ENCODE peak calls at places on chromosomes 12 and 14, in five cellular contexts. One of them, this sample, is unnamed.

GRCh38 chr12:13734753-13735152 is 246.6 kb downstream of the GRIN2B start:
- DNase-seq in tibial artery: no peak
- DNase-seq in activated gamma-delta T cell treated with Interleukin-2 at 50 U/mL for 16 hours: no peak
- DNase-seq in GM04504: no peak
- DNase-seq in activated CD4-positive, CD25-positive, alpha-beta regulatory T cell treated with anti-CD3 and anti-CD28 coated beads, Interleukin-2, amount 50 U/mL, for 72 hours: no peak
- DNase-seq in this sample: no peak

GRCh38 chr12:108423486-108423885 is 84.4 kb upstream of the CMKLR1 start:
- DNase-seq in activated CD4-positive, CD25-positive, alpha-beta regulatory T cell treated with anti-CD3 and anti-CD28 coated beads, Interleukin-2, amount 50 U/mL, for 72 hours: no peak
- DNase-seq in GM04504: no peak
- DNase-seq in activated gamma-delta T cell treated with Interleukin-2 at 50 U/mL for 16 hours: no peak
- DNase-seq in tibial artery: no peak
- DNase-seq in this sample: no peak

GRCh38 chr12:92085483-92086040 is 60.1 kb downstream of the BTG1 start:
- DNase-seq in GM04504: no peak
- DNase-seq in tibial artery: no peak
- DNase-seq in activated CD4-positive, CD25-positive, alpha-beta regulatory T cell treated with anti-CD3 and anti-CD28 coated beads, Interleukin-2, amount 50 U/mL, for 72 hours: no peak
- DNase-seq in activated gamma-delta T cell treated with Interleukin-2 at 50 U/mL for 16 hours: no peak
- DNase-seq in this sample: no peak

GRCh38 chr12:131111446-131111845 is 157.7 kb downstream of the ADGRD1 start:
- DNase-seq in activated CD4-positive, CD25-positive, alpha-beta regulatory T cell treated with anti-CD3 and anti-CD28 coated beads, Interleukin-2, amount 50 U/mL, for 72 hours: no peak
- DNase-seq in activated gamma-delta T cell treated with Interleukin-2 at 50 U/mL for 16 hours: no peak
- DNase-seq in tibial artery: no peak
- DNase-seq in GM04504: no peak
- DNase-seq in this sample: no peak

GRCh38 chr12:132505105-132505851 is 15.3 kb downstream of the FBRSL1 start:
- DNase-seq in tibial artery: peak; percentile 37
- DNase-seq in GM04504: no peak
- DNase-seq in activated gamma-delta T cell treated with Interleukin-2 at 50 U/mL for 16 hours: no peak
- DNase-seq in activated CD4-positive, CD25-positive, alpha-beta regulatory T cell treated with anti-CD3 and anti-CD28 coated beads, Interleukin-2, amount 50 U/mL, for 72 hours: no peak
- DNase-seq in this sample: no peak

GRCh38 chr12:64522316-64522715 is 70.4 kb downstream of the TBK1 start:
- DNase-seq in activated CD4-positive, CD25-positive, alpha-beta regulatory T cell treated with anti-CD3 and anti-CD28 coated beads, Interleukin-2, amount 50 U/mL, for 72 hours: no peak
- DNase-seq in GM04504: no peak
- DNase-seq in activated gamma-delta T cell treated with Interleukin-2 at 50 U/mL for 16 hours: no peak
- DNase-seq in tibial artery: no peak
- DNase-seq in this sample: no peak

GRCh38 chr12:91565816-91566215 is 383.2 kb upstream of the DCN start:
- DNase-seq in tibial artery: no peak
- DNase-seq in GM04504: no peak
- DNase-seq in activated gamma-delta T cell treated with Interleukin-2 at 50 U/mL for 16 hours: no peak
- DNase-seq in activated CD4-positive, CD25-positive, alpha-beta regulatory T cell treated with anti-CD3 and anti-CD28 coated beads, Interleukin-2, amount 50 U/mL, for 72 hours: no peak
- DNase-seq in this sample: no peak

GRCh38 chr12:113875681-113876080 is 90.4 kb downstream of the RBM19 start:
- DNase-seq in activated CD4-positive, CD25-positive, alpha-beta regulatory T cell treated with anti-CD3 and anti-CD28 coated beads, Interleukin-2, amount 50 U/mL, for 72 hours: no peak
- DNase-seq in activated gamma-delta T cell treated with Interleukin-2 at 50 U/mL for 16 hours: no peak
- DNase-seq in GM04504: no peak
- DNase-seq in tibial artery: no peak
- DNase-seq in this sample: no peak

GRCh38 chr12:5808956-5809355 is 136.1 kb downstream of the ANO2 start:
- DNase-seq in activated gamma-delta T cell treated with Interleukin-2 at 50 U/mL for 16 hours: no peak
- DNase-seq in tibial artery: no peak
- DNase-seq in activated CD4-positive, CD25-positive, alpha-beta regulatory T cell treated with anti-CD3 and anti-CD28 coated beads, Interleukin-2, amount 50 U/mL, for 72 hours: no peak
- DNase-seq in GM04504: peak; percentile 77
- DNase-seq in this sample: no peak

GRCh38 chr14:68137704-68138619 is 318.4 kb downstream of the RAD51B start:
- DNase-seq in GM04504: peak; percentile 90
- DNase-seq in tibial artery: peak; percentile 36
- DNase-seq in activated gamma-delta T cell treated with Interleukin-2 at 50 U/mL for 16 hours: no peak
- DNase-seq in activated CD4-positive, CD25-positive, alpha-beta regulatory T cell treated with anti-CD3 and anti-CD28 coated beads, Interleukin-2, amount 50 U/mL, for 72 hours: no peak
- DNase-seq in this sample: peak; percentile 98

GRCh38 chr12:6462234-6462995 is 8.1 kb downstream of the VAMP1 start:
- DNase-seq in GM04504: no peak
- DNase-seq in activated CD4-positive, CD25-positive, alpha-beta regulatory T cell treated with anti-CD3 and anti-CD28 coated beads, Interleukin-2, amount 50 U/mL, for 72 hours: no peak
- DNase-seq in activated gamma-delta T cell treated with Interleukin-2 at 50 U/mL for 16 hours: no peak
- DNase-seq in tibial artery: no peak
- DNase-seq in this sample: no peak

GRCh38 chr12:131089526-131090253 is 136.0 kb downstream of the ADGRD1 start:
- DNase-seq in GM04504: no peak
- DNase-seq in activated CD4-positive, CD25-positive, alpha-beta regulatory T cell treated with anti-CD3 and anti-CD28 coated beads, Interleukin-2, amount 50 U/mL, for 72 hours: no peak
- DNase-seq in activated gamma-delta T cell treated with Interleukin-2 at 50 U/mL for 16 hours: no peak
- DNase-seq in tibial artery: no peak
- DNase-seq in this sample: no peak

GRCh38 chr12:57620245-57620935 is 9.2 kb downstream of the ARHGEF25 start:
- DNase-seq in activated CD4-positive, CD25-positive, alpha-beta regulatory T cell treated with anti-CD3 and anti-CD28 coated beads, Interleukin-2, amount 50 U/mL, for 72 hours: no peak
- DNase-seq in GM04504: no peak
- DNase-seq in activated gamma-delta T cell treated with Interleukin-2 at 50 U/mL for 16 hours: no peak
- DNase-seq in tibial artery: no peak
- DNase-seq in this sample: no peak

GRCh38 chr14:53523226-53523625 is 370.1 kb upstream of the DDHD1 start:
- DNase-seq in GM04504: no peak
- DNase-seq in activated gamma-delta T cell treated with Interleukin-2 at 50 U/mL for 16 hours: no peak
- DNase-seq in tibial artery: no peak
- DNase-seq in activated CD4-positive, CD25-positive, alpha-beta regulatory T cell treated with anti-CD3 and anti-CD28 coated beads, Interleukin-2, amount 50 U/mL, for 72 hours: no peak
- DNase-seq in this sample: no peak

GRCh38 chr12:121145221-121145620 is 12.5 kb downstream of the P2RX7 start:
- DNase-seq in tibial artery: no peak
- DNase-seq in activated gamma-delta T cell treated with Interleukin-2 at 50 U/mL for 16 hours: no peak
- DNase-seq in activated CD4-positive, CD25-positive, alpha-beta regulatory T cell treated with anti-CD3 and anti-CD28 coated beads, Interleukin-2, amount 50 U/mL, for 72 hours: no peak
- DNase-seq in GM04504: no peak
- DNase-seq in this sample: no peak

GRCh38 chr12:8948711-8949524 is 527 bp downstream of the M6PR start:
- DNase-seq in GM04504: peak; percentile 7
- DNase-seq in tibial artery: no peak
- DNase-seq in activated CD4-positive, CD25-positive, alpha-beta regulatory T cell treated with anti-CD3 and anti-CD28 coated beads, Interleukin-2, amount 50 U/mL, for 72 hours: no peak
- DNase-seq in activated gamma-delta T cell treated with Interleukin-2 at 50 U/mL for 16 hours: no peak
- DNase-seq in this sample: peak; percentile 66

GRCh38 chr12:98939350-98939749 is 294.3 kb downstream of the APAF1 start:
- DNase-seq in activated CD4-positive, CD25-positive, alpha-beta regulatory T cell treated with anti-CD3 and anti-CD28 coated beads, Interleukin-2, amount 50 U/mL, for 72 hours: no peak
- DNase-seq in GM04504: peak; percentile 19
- DNase-seq in tibial artery: no peak
- DNase-seq in activated gamma-delta T cell treated with Interleukin-2 at 50 U/mL for 16 hours: no peak
- DNase-seq in this sample: peak; percentile 57

GRCh38 chr14:85824526-85824925 is 294.6 kb downstream of the FLRT2 start:
- DNase-seq in GM04504: no peak
- DNase-seq in activated gamma-delta T cell treated with Interleukin-2 at 50 U/mL for 16 hours: no peak
- DNase-seq in tibial artery: no peak
- DNase-seq in activated CD4-positive, CD25-positive, alpha-beta regulatory T cell treated with anti-CD3 and anti-CD28 coated beads, Interleukin-2, amount 50 U/mL, for 72 hours: no peak
- DNase-seq in this sample: no peak

GRCh38 chr14:61547186-61548121 is 147.9 kb upstream of the HIF1A start:
- DNase-seq in GM04504: peak; percentile 77
- DNase-seq in activated CD4-positive, CD25-positive, alpha-beta regulatory T cell treated with anti-CD3 and anti-CD28 coated beads, Interleukin-2, amount 50 U/mL, for 72 hours: no peak
- DNase-seq in activated gamma-delta T cell treated with Interleukin-2 at 50 U/mL for 16 hours: no peak
- DNase-seq in tibial artery: peak; percentile 61
- DNase-seq in this sample: peak; percentile 58

GRCh38 chr12:78863482-78864427 is 819 bp upstream of the SYT1 start:
- DNase-seq in activated CD4-positive, CD25-positive, alpha-beta regulatory T cell treated with anti-CD3 and anti-CD28 coated beads, Interleukin-2, amount 50 U/mL, for 72 hours: no peak
- DNase-seq in activated gamma-delta T cell treated with Interleukin-2 at 50 U/mL for 16 hours: peak; percentile 2
- DNase-seq in tibial artery: no peak
- DNase-seq in GM04504: peak; percentile 3
- DNase-seq in this sample: no peak

GRCh38 chr14:92473261-92473946 is 40.2 kb upstream of the RIN3 start:
- DNase-seq in GM04504: peak; percentile 86
- DNase-seq in tibial artery: peak; percentile 83
- DNase-seq in activated gamma-delta T cell treated with Interleukin-2 at 50 U/mL for 16 hours: no peak
- DNase-seq in activated CD4-positive, CD25-positive, alpha-beta regulatory T cell treated with anti-CD3 and anti-CD28 coated beads, Interleukin-2, amount 50 U/mL, for 72 hours: no peak
- DNase-seq in this sample: no peak

This sample was measured in RKO.